ENCODE peak calls at places on chromosomes 1 and 21, in four cellular contexts. One of them, this sample, is unnamed.

GRCh38 chr1:11337536-11338350 is 64.7 kb downstream of the UBIAD1 start:
- DNase-seq in colonic mucosa: peak; percentile 50
- DNase-seq in fibroblast of lung: no peak
- DNase-seq in body of pancreas: peak; percentile 40
- DNase-seq in this sample: peak; percentile 40

GRCh38 chr1:91854852-91855251 is 31.1 kb downstream of the TGFBR3 start:
- DNase-seq in colonic mucosa: no peak
- DNase-seq in fibroblast of lung: no peak
- DNase-seq in body of pancreas: peak; percentile 33
- DNase-seq in this sample: no peak

GRCh38 chr1:29125237-29125641 is 1.5 kb upstream of the TMEM200B start:
- DNase-seq in fibroblast of lung: no peak
- DNase-seq in body of pancreas: no peak
- DNase-seq in colonic mucosa: no peak
- DNase-seq in this sample: no peak

GRCh38 chr1:58904299-58905125 is 120.7 kb upstream of the JUN start:
- DNase-seq in colonic mucosa: peak; percentile 18
- DNase-seq in fibroblast of lung: no peak
- DNase-seq in body of pancreas: no peak
- DNase-seq in this sample: no peak

GRCh38 chr1:235932090-235932510 is 65.4 kb upstream of the LYST start:
- DNase-seq in fibroblast of lung: no peak
- DNase-seq in colonic mucosa: peak; percentile 66
- DNase-seq in body of pancreas: no peak
- DNase-seq in this sample: peak; percentile 60

GRCh38 chr1:44485229-44485932 is 80.3 kb downstream of the RNF220 start:
- DNase-seq in colonic mucosa: no peak
- DNase-seq in body of pancreas: peak; percentile 38
- DNase-seq in fibroblast of lung: peak; percentile 88
- DNase-seq in this sample: no peak

GRCh38 chr1:156676820-156677615 is at the start of gene NES:
- DNase-seq in colonic mucosa: peak; percentile 59
- DNase-seq in fibroblast of lung: peak; percentile 60
- DNase-seq in body of pancreas: peak; percentile 35
- DNase-seq in this sample: peak; percentile 50

GRCh38 chr1:119286587-119287181 is 81.9 kb upstream of the HAO2 start:
- DNase-seq in colonic mucosa: peak; percentile 25
- DNase-seq in body of pancreas: no peak
- DNase-seq in fibroblast of lung: peak; percentile 22
- DNase-seq in this sample: peak; percentile 12

GRCh38 chr1:16998589-16998988 is 13.1 kb downstream of the ATP13A2 start:
- DNase-seq in colonic mucosa: no peak
- DNase-seq in body of pancreas: no peak
- DNase-seq in fibroblast of lung: no peak
- DNase-seq in this sample: no peak

GRCh38 chr1:25492323-25492722 is 51.1 kb upstream of the LDLRAP1 start:
- DNase-seq in body of pancreas: no peak
- DNase-seq in fibroblast of lung: no peak
- DNase-seq in colonic mucosa: no peak
- DNase-seq in this sample: no peak

GRCh38 chr1:232905324-232906034 is 44.9 kb upstream of the NTPCR start:
- DNase-seq in body of pancreas: peak; percentile 13
- DNase-seq in fibroblast of lung: peak; percentile 39
- DNase-seq in colonic mucosa: no peak
- DNase-seq in this sample: no peak

GRCh38 chr1:167456926-167457325 is 61.4 kb downstream of the CD247 start:
- DNase-seq in body of pancreas: no peak
- DNase-seq in colonic mucosa: no peak
- DNase-seq in fibroblast of lung: no peak
- DNase-seq in this sample: no peak

GRCh38 chr21:42434884-42435283 is 31.2 kb downstream of the UBASH3A start:
- DNase-seq in fibroblast of lung: no peak
- DNase-seq in colonic mucosa: no peak
- DNase-seq in body of pancreas: no peak
- DNase-seq in this sample: no peak

GRCh38 chr21:42436914-42437313 is 33.2 kb downstream of the UBASH3A start:
- DNase-seq in colonic mucosa: no peak
- DNase-seq in fibroblast of lung: no peak
- DNase-seq in body of pancreas: no peak
- DNase-seq in this sample: no peak

GRCh38 chr21:42435401-42435800 is 31.7 kb downstream of the UBASH3A start:
- DNase-seq in body of pancreas: no peak
- DNase-seq in fibroblast of lung: no peak
- DNase-seq in colonic mucosa: no peak
- DNase-seq in this sample: no peak

GRCh38 chr21:42433946-42434551 is 30.3 kb downstream of the UBASH3A start:
- DNase-seq in fibroblast of lung: no peak
- DNase-seq in body of pancreas: peak; percentile 32
- DNase-seq in colonic mucosa: peak; percentile 67
- DNase-seq in this sample: peak; percentile 47

GRCh38 chr21:42435833-42436232 is 32.1 kb downstream of the UBASH3A start:
- DNase-seq in body of pancreas: no peak
- DNase-seq in fibroblast of lung: no peak
- DNase-seq in colonic mucosa: no peak
- DNase-seq in this sample: no peak
- H3K4me3 ChIP-seq in body of pancreas: no peak overlapping the region
- H3K4me3 ChIP-seq in fibroblast of lung: no peak overlapping the region
- H3K4me3 ChIP-seq in colonic mucosa: no peak overlapping the region
- H3K4me3 ChIP-seq in this sample: no peak overlapping the region

DNA sequence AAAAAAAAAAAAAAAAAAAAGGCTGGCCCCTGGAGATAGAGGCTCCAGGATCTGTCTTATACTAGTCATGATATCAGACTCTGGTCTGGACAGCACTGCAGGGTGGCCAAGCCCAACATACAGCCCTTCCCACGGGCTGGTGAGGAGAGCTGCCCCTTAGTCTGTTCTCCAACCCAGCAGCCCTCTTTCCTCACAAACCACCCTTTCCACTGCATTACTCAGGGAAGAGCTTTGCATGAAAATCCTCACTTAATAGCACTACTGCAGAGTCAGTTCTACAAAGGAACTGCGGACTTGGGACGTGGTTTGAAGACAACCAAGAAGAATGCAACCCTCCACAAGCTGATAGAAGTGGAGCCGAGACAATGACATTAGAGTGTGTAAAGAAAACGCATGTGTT is 5.7 kb downstream of the BCAR3 start:
- DNase-seq in body of pancreas: no peak
- DNase-seq in fibroblast of lung: peak; percentile 43
- DNase-seq in colonic mucosa: no peak
- DNase-seq in this sample: no peak
- H3K27ac ChIP-seq in body of pancreas: no peak overlapping the region
- H3K27ac ChIP-seq in fibroblast of lung: no peak overlapping the region
- H3K27ac ChIP-seq in colonic mucosa: no peak overlapping the region
- H3K27ac ChIP-seq in this sample: no peak overlapping the region

DNA sequence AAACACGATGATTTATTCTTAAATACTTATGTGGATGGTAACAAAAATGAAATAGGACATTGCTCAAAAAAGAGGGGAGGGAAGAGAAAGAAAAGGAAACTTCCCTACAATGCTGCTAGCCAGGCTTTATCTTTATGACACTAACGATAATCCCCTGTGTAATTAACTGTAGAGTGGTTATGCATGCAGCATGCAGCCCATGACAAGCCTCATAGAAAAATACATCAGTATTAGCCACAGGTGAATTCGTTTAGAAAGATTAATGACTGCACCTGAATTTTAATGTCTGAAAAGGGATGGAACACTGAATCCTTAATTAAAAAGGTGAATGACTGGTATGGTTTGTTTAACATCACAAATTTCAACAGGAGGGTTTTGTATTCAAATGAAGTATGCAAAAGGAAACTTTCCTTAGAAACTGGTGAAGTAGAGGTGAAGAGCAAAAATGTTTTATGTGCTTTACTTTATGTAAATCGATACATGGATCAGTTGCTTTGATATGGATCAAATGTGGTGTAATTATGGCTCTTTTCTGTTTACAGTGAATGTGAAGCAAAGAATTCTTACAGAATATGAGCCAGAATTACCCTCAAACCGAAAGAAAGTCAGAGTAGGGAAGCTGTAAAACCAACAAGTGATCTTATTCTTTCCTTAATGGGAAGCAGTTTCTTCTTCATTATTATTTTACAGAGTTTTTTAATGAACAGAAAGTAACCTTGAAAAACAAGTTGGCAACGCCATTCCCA is 569.6 kb upstream of the ADGRL2 start:
- DNase-seq in body of pancreas: no peak
- DNase-seq in fibroblast of lung: no peak
- DNase-seq in colonic mucosa: no peak
- DNase-seq in this sample: no peak
- H3K4me3 ChIP-seq in body of pancreas: no peak overlapping the region
- H3K4me3 ChIP-seq in fibroblast of lung: no peak overlapping the region
- H3K4me3 ChIP-seq in colonic mucosa: no peak overlapping the region
- H3K4me3 ChIP-seq in this sample: no peak overlapping the region

GRCh38 chr1:244655186-244655585 is 2.3 kb downstream of the DESI2 start:
- DNase-seq in colonic mucosa: no peak
- DNase-seq in fibroblast of lung: no peak
- DNase-seq in body of pancreas: no peak
- DNase-seq in this sample: no peak
- H3K27ac ChIP-seq in colonic mucosa: no peak overlapping the region
- H3K27ac ChIP-seq in fibroblast of lung: no peak overlapping the region
- H3K27ac ChIP-seq in body of pancreas: no peak overlapping the region
- H3K27ac ChIP-seq in this sample: no peak overlapping the region

DNA sequence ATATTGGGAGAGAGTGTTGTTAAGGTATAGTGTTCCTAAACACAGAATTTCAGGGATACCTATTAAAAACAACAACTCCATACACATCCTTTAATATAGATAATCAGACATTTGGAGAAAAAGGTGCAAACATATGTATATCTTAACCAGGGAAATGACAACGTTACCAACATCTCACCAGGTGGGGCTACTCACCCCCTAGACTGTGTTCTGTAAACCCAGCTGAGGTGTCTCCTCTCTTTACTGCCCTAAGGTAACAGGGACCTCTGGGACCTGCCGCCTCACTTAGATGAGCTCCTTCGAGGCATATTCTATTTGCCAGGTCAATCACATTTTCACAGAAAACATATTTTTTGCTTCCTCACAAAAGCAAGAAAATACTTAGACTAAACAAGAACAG is 13.4 kb downstream of the RRAGC start:
- DNase-seq in colonic mucosa: no peak
- DNase-seq in body of pancreas: no peak
- DNase-seq in fibroblast of lung: no peak
- DNase-seq in this sample: no peak
- H3K4me3 ChIP-seq in colonic mucosa: no peak overlapping the region
- H3K4me3 ChIP-seq in body of pancreas: no peak overlapping the region
- H3K4me3 ChIP-seq in fibroblast of lung: no peak overlapping the region
- H3K4me3 ChIP-seq in this sample: no peak overlapping the region

GRCh38 chr1:32773764-32774463 is 43.2 kb downstream of the YARS1 start:
- DNase-seq in colonic mucosa: no peak
- DNase-seq in body of pancreas: no peak
- DNase-seq in fibroblast of lung: no peak
- DNase-seq in this sample: no peak

GRCh38 chr1:32773018-32773763 is 44.0 kb downstream of the YARS1 start:
- DNase-seq in fibroblast of lung: peak; percentile 69
- DNase-seq in body of pancreas: peak; percentile 89
- DNase-seq in colonic mucosa: peak; percentile 84
- DNase-seq in this sample: peak; percentile 89

GRCh38 chr1:32774950-32775634 is 42.1 kb downstream of the YARS1 start:
- DNase-seq in body of pancreas: peak; percentile 46
- DNase-seq in colonic mucosa: no peak
- DNase-seq in fibroblast of lung: peak; percentile 79
- DNase-seq in this sample: no peak

GRCh38 chr1:32774464-32774808 is 42.7 kb downstream of the YARS1 start:
- DNase-seq in fibroblast of lung: no peak
- DNase-seq in body of pancreas: no peak
- DNase-seq in colonic mucosa: no peak
- DNase-seq in this sample: no peak

GRCh38 chr1:32775640-32776337 is 41.4 kb downstream of the YARS1 start:
- DNase-seq in fibroblast of lung: peak; percentile 85
- DNase-seq in colonic mucosa: no peak
- DNase-seq in body of pancreas: no peak
- DNase-seq in this sample: no peak
- H3K27ac ChIP-seq in fibroblast of lung: peak overlapping the region; percentile 0
- H3K27ac ChIP-seq in colonic mucosa: no peak overlapping the region
- H3K27ac ChIP-seq in body of pancreas: peak overlapping the region; percentile 46
- H3K27ac ChIP-seq in this sample: peak overlapping the region; percentile 13

DNA sequence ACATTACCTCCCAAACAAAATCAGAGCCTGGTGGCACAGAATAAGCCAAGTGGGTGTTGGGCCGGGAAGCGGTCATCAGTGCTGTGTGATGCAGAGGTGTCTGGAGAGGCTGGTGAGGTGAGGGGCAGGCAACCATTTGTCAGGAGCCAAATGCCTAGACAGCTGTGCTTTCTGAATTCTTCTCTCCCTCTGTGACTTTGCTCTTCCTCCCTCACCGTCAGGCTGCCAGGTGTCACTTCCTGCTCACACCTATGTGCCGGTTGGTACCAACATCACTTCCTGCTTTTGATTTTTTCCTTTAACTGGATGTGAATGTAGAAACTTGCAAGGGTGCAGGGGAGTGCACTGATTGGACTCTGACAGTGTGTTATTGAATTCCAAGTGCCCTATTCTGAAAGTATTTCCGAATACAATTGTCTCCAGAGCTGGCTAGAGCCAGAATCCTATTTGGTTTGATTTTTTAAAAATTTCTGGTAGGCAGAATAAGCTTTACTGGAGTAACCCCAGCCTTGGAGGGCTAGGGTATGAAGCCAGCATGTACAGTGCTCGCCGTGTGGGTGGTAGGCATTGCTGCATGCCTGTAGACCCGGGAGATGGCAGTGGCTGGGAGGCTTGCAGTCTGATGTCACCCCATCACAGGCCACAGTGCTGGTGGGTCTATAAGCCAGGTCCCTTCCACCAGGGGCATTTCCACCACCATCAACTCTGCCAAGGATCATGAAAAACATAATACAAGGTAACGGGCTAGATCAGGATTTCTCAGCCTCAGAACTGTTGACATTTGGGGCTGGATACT is 210.9 kb downstream of the KAZN start:
- DNase-seq in fibroblast of lung: no peak
- DNase-seq in colonic mucosa: no peak
- DNase-seq in body of pancreas: no peak
- DNase-seq in this sample: no peak
- H3K4me3 ChIP-seq in fibroblast of lung: no peak overlapping the region
- H3K4me3 ChIP-seq in colonic mucosa: no peak overlapping the region
- H3K4me3 ChIP-seq in body of pancreas: no peak overlapping the region
- H3K4me3 ChIP-seq in this sample: no peak overlapping the region

GRCh38 chr1:147670319-147671003 is at the start of gene ACP6:
- DNase-seq in body of pancreas: peak; percentile 98
- DNase-seq in colonic mucosa: peak; percentile 97
- DNase-seq in fibroblast of lung: peak; percentile 96
- DNase-seq in this sample: peak; percentile 96
- H3K27ac ChIP-seq in body of pancreas: peak within 1 kb of the TSS; percentile 87
- H3K27ac ChIP-seq in colonic mucosa: peak within 1 kb of the TSS; percentile 87
- H3K27ac ChIP-seq in fibroblast of lung: peak within 1 kb of the TSS; percentile 20
- H3K27ac ChIP-seq in this sample: peak within 1 kb of the TSS; percentile 93

GRCh38 chr1:150875197-150876110 is 945 bp downstream of the ARNT start:
- DNase-seq in colonic mucosa: peak; percentile 45
- DNase-seq in body of pancreas: peak; percentile 4
- DNase-seq in fibroblast of lung: no peak
- DNase-seq in this sample: peak; percentile 17

GRCh38 chr1:150877220-150877516 is 769 bp upstream of the ARNT start:
- DNase-seq in fibroblast of lung: no peak
- DNase-seq in body of pancreas: no peak
- DNase-seq in colonic mucosa: no peak
- DNase-seq in this sample: no peak

GRCh38 chr1:150873521-150873920 is 2.9 kb downstream of the ARNT start:
- DNase-seq in fibroblast of lung: no peak
- DNase-seq in colonic mucosa: no peak
- DNase-seq in body of pancreas: no peak
- DNase-seq in this sample: no peak

GRCh38 chr1:150874455-150875196 is 1.8 kb downstream of the ARNT start:
- DNase-seq in fibroblast of lung: no peak
- DNase-seq in colonic mucosa: no peak
- DNase-seq in body of pancreas: no peak
- DNase-seq in this sample: no peak

GRCh38 chr1:150876111-150876434 is 326 bp downstream of the ARNT start:
- DNase-seq in colonic mucosa: no peak
- DNase-seq in fibroblast of lung: peak; percentile 59
- DNase-seq in body of pancreas: no peak
- DNase-seq in this sample: no peak
- H3K4me3 ChIP-seq in colonic mucosa: peak overlapping the region; percentile 92
- H3K4me3 ChIP-seq in fibroblast of lung: peak overlapping the region; percentile 82
- H3K4me3 ChIP-seq in body of pancreas: peak overlapping the region; percentile 66
- H3K4me3 ChIP-seq in this sample: peak overlapping the region; percentile 91